ENCODE peak calls at places on chromosomes 4 and X, in nine cellular contexts. M, Z, Y, G, L, V, P, W and J are unnamed samples.

GRCh38 chrX:16874458-16875095 is 4.4 kb upstream of the RBBP7 start:
- DNase-seq in M (no peak), W (no peak), L (no peak), V (no peak), G (no peak), Z (no peak), Y (no peak), P (no peak), J (no peak)

GRCh38 chr4:84855774-84856173 is 110.7 kb downstream of the WDFY3 start:
- DNase-seq in Y (peak; percentile 48), P (no peak), L (no peak), M (no peak), G (no peak), W (peak; percentile 69), Z (no peak), V (no peak), J (no peak)

GRCh38 chr4:154366956-154367355 is 124.6 kb downstream of the DCHS2 start:
- DNase-seq in G (no peak), Z (no peak), P (no peak), V (no peak), L (no peak), Y (no peak), M (no peak), W (no peak), J (no peak)

GRCh38 chr4:776743-777441 is 49.0 kb downstream of the CPLX1 start:
- DNase-seq in V (no peak), P (no peak), L (no peak), Z (no peak), G (no peak), Y (no peak), M (no peak), W (no peak), J (no peak)

GRCh38 chr4:72842323-72842722 is 227.2 kb downstream of the COX18 start:
- DNase-seq in Y (no peak), Z (no peak), V (no peak), L (no peak), P (no peak), W (no peak), M (no peak), G (no peak), J (no peak)

GRCh38 chrX:80431502-80431832 is 11.2 kb downstream of the TENT5D start:
- DNase-seq in M (no peak), P (no peak), V (no peak), G (no peak), Y (no peak), W (no peak), Z (no peak), L (no peak), J (no peak)

GRCh38 chr4:90071289-90072235 is 55.6 kb upstream of the CCSER1 start:
- DNase-seq in V (no peak), Z (no peak), M (no peak), W (peak; percentile 5), Y (no peak), P (no peak), G (no peak), L (no peak), J (no peak)

GRCh38 chrX:42714981-42715688 is 62.8 kb downstream of the PPP1R2C start:
- DNase-seq in Y (no peak), W (no peak), V (peak; percentile 76), M (peak; percentile 66), L (peak; percentile 65), P (no peak), G (peak; percentile 18), Z (no peak), J (no peak)

GRCh38 chr4:133600008-133600407 is 450.9 kb downstream of the PCDH10 start:
- DNase-seq in M (no peak), V (no peak), W (no peak), Z (no peak), G (no peak), L (no peak), P (no peak), Y (no peak), J (no peak)

GRCh38 chr4:36351082-36351666 is 69.8 kb downstream of the DTHD1 start:
- DNase-seq in W (no peak), P (peak; percentile 17), Z (peak; percentile 7), V (peak; percentile 74), G (peak; percentile 29), L (peak; percentile 80), M (peak; percentile 65), Y (peak; percentile 15), J (peak; percentile 77)

GRCh38 chr4:174874898-174875297 is 43.3 kb upstream of the ADAM29 start:
- DNase-seq in V (no peak), W (peak; percentile 65), P (no peak), M (no peak), G (no peak), Z (no peak), Y (no peak), L (no peak), J (no peak)

GRCh38 chr4:109739547-109739946 is 9.7 kb upstream of the PLA2G12A start:
- DNase-seq in W (no peak), Z (no peak), M (no peak), V (no peak), P (no peak), G (no peak), L (no peak), Y (no peak), J (no peak)

GRCh38 chr4:72112514-72113156 is 80.8 kb downstream of the NPFFR2 start:
- DNase-seq in W (no peak), P (no peak), Y (no peak), L (no peak), G (no peak), M (no peak), V (peak; percentile 66), Z (no peak), J (no peak)

GRCh38 chr4:137421796-137422195 is 110.5 kb downstream of the PCDH18 start:
- DNase-seq in L (no peak), V (no peak), Z (no peak), W (peak; percentile 67), G (no peak), M (no peak), P (no peak), Y (no peak), J (no peak)

GRCh38 chr4:153616005-153616555 is 68.0 kb upstream of the TLR2 start:
- DNase-seq in G (no peak), Z (no peak), L (no peak), Y (no peak), M (no peak), W (no peak), V (no peak), P (no peak), J (no peak)

GRCh38 chr4:166957451-166957850 is 276.8 kb downstream of the SPOCK3 start:
- DNase-seq in Z (no peak), W (no peak), P (no peak), G (no peak), Y (no peak), L (no peak), M (no peak), V (no peak), J (no peak)

GRCh38 chr4:184476660-184477059 is 2.3 kb upstream of the IRF2 start:
- DNase-seq in Z (no peak), W (no peak), L (no peak), G (no peak), M (no peak), Y (no peak), V (no peak), P (no peak), J (no peak)

GRCh38 chr4:165151734-165152133 is 39.1 kb upstream of the TMEM192 start:
- DNase-seq in Z (no peak), M (no peak), V (no peak), L (no peak), W (peak; percentile 56), Y (no peak), G (no peak), P (no peak), J (no peak)

GRCh38 chr4:71487324-71487677 is 148.5 kb downstream of the SLC4A4 start:
- DNase-seq in Y (peak; percentile 14), V (peak; percentile 21), Z (no peak), G (no peak), M (no peak), W (no peak), P (no peak), L (no peak), J (no peak)

GRCh38 chr4:25861951-25862410 is 807 bp downstream of the SEL1L3 start:
- DNase-seq in M (peak; percentile 53), P (no peak), Y (no peak), W (peak; percentile 95), V (peak; percentile 42), Z (no peak), G (peak; percentile 14), L (peak; percentile 30), J (no peak)

GRCh38 chr4:8747467-8747841 is 124.2 kb downstream of the HMX1 start:
- DNase-seq in Z (no peak), P (no peak), Y (no peak), L (no peak), V (no peak), W (peak; percentile 8), M (no peak), G (no peak), J (no peak)
- H3K4me3 ChIP-seq in Z (no peak overlapping the region), P (no peak overlapping the region), Y (no peak overlapping the region), L (no peak overlapping the region), V (no peak overlapping the region), W (no peak overlapping the region), M (no peak overlapping the region), G (no peak overlapping the region), J (no peak overlapping the region)

DNA sequence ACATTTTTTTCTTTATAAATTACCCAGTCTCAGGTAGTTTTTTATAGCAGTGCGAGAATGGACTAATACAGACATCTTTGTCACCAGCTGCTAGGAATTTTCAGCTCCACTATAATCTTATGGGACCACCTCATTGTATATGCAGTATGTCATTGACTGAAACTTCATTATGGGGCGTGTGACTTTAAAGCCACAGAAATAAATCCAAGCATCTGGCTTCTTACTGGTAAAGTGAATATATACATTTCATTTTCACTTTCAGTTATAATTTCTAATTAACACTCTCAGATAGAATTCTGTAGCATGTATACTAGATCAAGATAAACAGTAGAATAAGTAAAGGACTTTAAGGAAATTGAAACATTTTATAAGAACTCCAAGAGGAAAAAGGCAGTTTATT is 21.9 kb downstream of the IL15 start:
- DNase-seq in Y (no peak), M (no peak), W (no peak), L (no peak), P (no peak), G (no peak), V (no peak), Z (no peak), J (no peak)
- H3K27ac ChIP-seq in Y (no peak overlapping the region), M (no peak overlapping the region), W (no peak overlapping the region), L (no peak overlapping the region), P (no peak overlapping the region), G (no peak overlapping the region), V (no peak overlapping the region), Z (no peak overlapping the region), J (no peak overlapping the region)

GRCh38 chr4:20645231-20645630 is 55.0 kb upstream of the PACRGL start:
- DNase-seq in G (no peak), M (no peak), V (no peak), P (no peak), L (no peak), W (no peak), Z (no peak), Y (no peak), J (no peak)

GRCh38 chr4:20641971-20642370 is 58.3 kb upstream of the PACRGL start:
- DNase-seq in L (no peak), G (no peak), W (peak; percentile 39), P (no peak), Z (no peak), V (no peak), Y (no peak), M (no peak), J (no peak)

GRCh38 chr4:20646287-20646686 is 54.0 kb upstream of the PACRGL start:
- DNase-seq in M (no peak), Y (no peak), P (no peak), Z (no peak), W (no peak), L (no peak), G (no peak), V (no peak), J (no peak)
- H3K4me1 ChIP-seq in M (no peaks in the 10 kb centered on the region), Y (no peaks in the 10 kb centered on the region), P (no peaks in the 10 kb centered on the region), Z (no peaks in the 10 kb centered on the region), W (no peaks in the 10 kb centered on the region), L (no peaks in the 10 kb centered on the region), G (no peaks in the 10 kb centered on the region), V (no peaks in the 10 kb centered on the region), J (no peaks in the 10 kb centered on the region)

GRCh38 chr4:152510349-152511147 is 25.3 kb downstream of the FBXW7 start:
- DNase-seq in G (no peak), M (no peak), L (no peak), W (no peak), V (no peak), Z (no peak), P (no peak), Y (no peak), J (no peak)
- H3K4me3 ChIP-seq in G (no peak overlapping the region), M (no peak overlapping the region), L (no peak overlapping the region), W (no peak overlapping the region), V (no peak overlapping the region), Z (no peak overlapping the region), P (no peak overlapping the region), Y (no peak overlapping the region), J (no peak overlapping the region)